ENCODE peak calls at places on chromosomes 7 and 10, in eight cellular contexts. M is uterus; B is CD8-positive, alpha-beta T cell; L is endodermal cell; W is CD4-positive, alpha-beta memory T cell; S is Panc1; G is CD8-positive, alpha-beta memory T cell; I is small intestine. X is an unnamed sample. For H3K36me3 and H3K27me3, the result is how much of the 10 kb centered on the place peaks cover.

GRCh38 chr7:2800923-2801682 is 43.0 kb downstream of the GNA12 start:
- DNase-seq in S (no peak), M (peak), G (no peak), L (no peak), W (peak), I (peak), B (no peak), X (no peak)

GRCh38 chr10:86107131-86107530 is 259.5 kb downstream of the GRID1 start:
- DNase-seq in W (no peak), G (no peak), I (peak), S (no peak), L (peak), B (no peak), M (no peak), X (no peak)

GRCh38 chr10:70748305-70748704 is 36.9 kb downstream of the TBATA start:
- DNase-seq in M (no peak), I (no peak), B (no peak), G (no peak), S (no peak), L (no peak), W (no peak), X (no peak)

GRCh38 chr7:87218941-87219544 is 489 bp downstream of the TMEM243 start:
- DNase-seq in B (peak), L (peak), I (peak), G (peak), S (no peak), M (peak), W (peak), X (peak)

GRCh38 chr10:9305018-9305655 is 1250.6 kb downstream of the GATA3 start:
- DNase-seq in L (no peak), I (no peak), S (no peak), W (peak), B (no peak), M (no peak), G (no peak), X (no peak)

GRCh38 chr10:88118769-88119559 is 255.5 kb downstream of the PTEN start:
- DNase-seq in M (no peak), W (no peak), B (no peak), I (no peak), S (no peak), G (no peak), L (no peak), X (no peak)

GRCh38 chr10:42987575-42987974 is 89.3 kb upstream of the RET start:
- DNase-seq in W (no peak), G (no peak), L (no peak), S (no peak), I (no peak), M (no peak), B (no peak), X (peak)

GRCh38 chr10:74683067-74683466 is 143.3 kb upstream of the KAT6B start:
- DNase-seq in G (no peak), W (no peak), B (no peak), L (no peak), I (no peak), M (no peak), S (no peak), X (no peak)

GRCh38 chr7:8214162-8214897 is 47.6 kb downstream of the ICA1 start:
- DNase-seq in I (no peak), S (peak), M (peak), W (no peak), B (no peak), L (no peak), G (no peak), X (no peak)

GRCh38 chr7:92856436-92856835 is 20.1 kb upstream of the CDK6 start:
- DNase-seq in L (no peak), I (no peak), S (no peak), M (no peak), W (no peak), G (no peak), B (no peak), X (no peak)

GRCh38 chr7:27424231-27424630 is 181.6 kb downstream of the EVX1 start:
- DNase-seq in W (no peak), G (no peak), B (no peak), L (no peak), S (no peak), I (peak), M (no peak), X (no peak)

GRCh38 chr10:125448596-125448995 is 234.4 kb downstream of the TEX36 start:
- DNase-seq in S (no peak), L (peak), M (no peak), B (no peak), W (no peak), I (peak), G (no peak), X (peak)

GRCh38 chr7:129401968-129402860 is 32.0 kb upstream of the STRIP2 start:
- DNase-seq in I (no peak), S (peak), B (no peak), L (peak), G (no peak), M (no peak), W (no peak), X (peak)

GRCh38 chr7:21548491-21548890 is 5.7 kb downstream of the DNAH11 start:
- DNase-seq in G (no peak), I (no peak), M (no peak), W (no peak), L (no peak), S (no peak), B (no peak), X (no peak)

GRCh38 chr7:151093748-151094147 is 7.5 kb downstream of the AGAP3 start:
- DNase-seq in M (no peak), W (no peak), L (no peak), I (no peak), S (no peak), B (no peak), G (no peak), X (no peak)

GRCh38 chr10:12534824-12535223 is 185.5 kb downstream of the CAMK1D start:
- DNase-seq in W (no peak), G (no peak), S (no peak), I (no peak), B (no peak), M (no peak), L (peak), X (no peak)

GRCh38 chr7:117762055-117762454 is 111.2 kb downstream of the CTTNBP2 start:
- DNase-seq in I (no peak), B (no peak), L (no peak), G (no peak), W (no peak), S (no peak), M (no peak), X (no peak)

GRCh38 chr7:148856891-148857290 is 27.2 kb downstream of the EZH2 start:
- DNase-seq in G (no peak), S (no peak), L (no peak), M (no peak), I (no peak), B (no peak), W (no peak), X (no peak)

GRCh38 chr7:130421685-130422084 is 19.1 kb downstream of the CEP41 start:
- DNase-seq in I (no peak), W (no peak), L (no peak), S (no peak), M (no peak), G (no peak), B (no peak), X (no peak)

GRCh38 chr10:5096108-5096507 is 1.9 kb downstream of the AKR1C3 start:
- DNase-seq in I (peak), L (no peak), S (no peak), M (no peak), W (no peak), G (no peak), B (no peak), X (no peak)

GRCh38 chr10:130021373-130021950 is 57.4 kb upstream of the EBF3 start:
- DNase-seq in G (no peak), S (no peak), B (no peak), L (no peak), M (no peak), W (no peak), I (no peak), X (no peak)

GRCh38 chr7:129076886-129077285 is 22.0 kb upstream of the TNPO3 start:
- DNase-seq in I (no peak), M (no peak), W (no peak), B (no peak), S (no peak), G (no peak), L (no peak), X (no peak)

GRCh38 chr7:114923403-114923713 is 1.5 kb downstream of the MDFIC start:
- DNase-seq in S (no peak), M (no peak), L (no peak), W (no peak), B (no peak), I (no peak), G (no peak), X (no peak)

GRCh38 chr7:114924066-114924712 is 2.3 kb downstream of the MDFIC start:
- DNase-seq in G (no peak), L (no peak), S (no peak), B (no peak), M (no peak), I (peak), W (no peak), X (no peak)

GRCh38 chr7:114922151-114922651 is 307 bp downstream of the MDFIC start:
- DNase-seq in G (peak), I (peak), B (peak), W (peak), L (peak), M (peak), S (no peak), X (peak)

GRCh38 chr7:114921636-114922150 is at the start of gene MDFIC:
- DNase-seq in I (no peak), L (no peak), B (no peak), S (no peak), W (peak), G (peak), M (peak), X (peak)

GRCh38 chr7:114922652-114923402 is 933 bp downstream of the MDFIC start:
- DNase-seq in S (peak), B (peak), W (peak), L (peak), M (peak), G (peak), I (peak), X (peak)
- H3K4me3 ChIP-seq in S (peak), B (peak), W (peak), L (peak), M (peak), G (peak), I (peak), X (peak)

GRCh38 chr7:76346097-76346496 is 12.7 kb downstream of the YWHAG start:
- DNase-seq in W (no peak), S (no peak), I (peak), G (no peak), B (no peak), M (no peak), L (no peak), X (no peak)

GRCh38 chr7:76342222-76342621 is 16.6 kb downstream of the YWHAG start:
- DNase-seq in G (no peak), L (no peak), W (no peak), S (no peak), B (no peak), M (no peak), I (no peak), X (no peak)

GRCh38 chr7:76346778-76347177 is 12.0 kb downstream of the YWHAG start:
- DNase-seq in G (no peak), M (no peak), S (no peak), B (no peak), W (no peak), L (no peak), I (no peak), X (no peak)

GRCh38 chr7:76343294-76343930 is 15.4 kb downstream of the YWHAG start:
- DNase-seq in G (no peak), B (no peak), I (no peak), L (no peak), W (no peak), S (no peak), M (no peak), X (no peak)

GRCh38 chr7:76343931-76344321 is 14.9 kb downstream of the YWHAG start:
- DNase-seq in I (no peak), G (no peak), B (no peak), L (no peak), M (no peak), W (no peak), S (no peak), X (no peak)
- H3K36me3 ChIP-seq in I (under half), G (under half), B (under half), L (half or more), M (under half), W (under half), S (under half), X (under half)

DNA sequence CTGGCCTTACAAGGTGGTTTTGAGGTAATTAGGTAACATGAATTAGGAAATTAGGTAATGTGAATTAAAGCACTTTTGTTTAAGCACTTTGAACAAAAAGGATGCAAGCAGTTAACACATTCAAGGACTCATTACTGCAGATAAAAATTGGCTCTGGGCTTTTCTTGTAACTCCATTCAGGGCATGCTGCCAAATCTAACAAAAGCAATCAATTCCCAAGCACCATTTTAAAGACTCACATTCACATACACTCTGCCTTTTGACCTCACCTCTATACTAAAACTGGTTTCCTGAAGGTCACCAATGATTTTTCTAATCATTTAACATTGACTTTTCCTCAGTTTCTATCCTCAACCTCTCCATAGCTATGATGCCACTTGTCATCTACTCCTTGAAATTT is 251.2 kb upstream of the RHOBTB1 start:
- DNase-seq in M (no peak), S (no peak), W (no peak), G (no peak), I (no peak), B (no peak), L (no peak), X (no peak)
- H3K27me3 ChIP-seq in M (under half), S (under half), W (under half), G (under half), I (under half), B (under half), L (under half), X (under half)

GRCh38 chr10:72090326-72090725 is 2.0 kb upstream of the SPOCK2 start:
- DNase-seq in M (no peak), B (no peak), W (no peak), I (no peak), S (no peak), L (no peak), G (no peak), X (no peak)

GRCh38 chr10:72089618-72090017 is 1.3 kb upstream of the SPOCK2 start:
- DNase-seq in W (peak), S (no peak), L (no peak), G (no peak), M (no peak), B (no peak), I (peak), X (no peak)

GRCh38 chr10:72087392-72087968 is 871 bp downstream of the SPOCK2 start:
- DNase-seq in W (peak), G (no peak), M (no peak), L (peak), I (no peak), B (peak), S (no peak), X (peak)

GRCh38 chr10:72087969-72088878 is at the start of gene SPOCK2:
- DNase-seq in W (peak), L (peak), G (peak), I (peak), B (peak), M (no peak), S (no peak), X (peak)

GRCh38 chr10:72088879-72089585 is 681 bp upstream of the SPOCK2 start:
- DNase-seq in S (no peak), W (no peak), B (peak), M (no peak), I (no peak), G (peak), L (peak), X (peak)
- H3K4me3 ChIP-seq in S (no peak), W (peak), B (peak), M (no peak), I (no peak), G (peak), L (peak), X (peak)

DNA sequence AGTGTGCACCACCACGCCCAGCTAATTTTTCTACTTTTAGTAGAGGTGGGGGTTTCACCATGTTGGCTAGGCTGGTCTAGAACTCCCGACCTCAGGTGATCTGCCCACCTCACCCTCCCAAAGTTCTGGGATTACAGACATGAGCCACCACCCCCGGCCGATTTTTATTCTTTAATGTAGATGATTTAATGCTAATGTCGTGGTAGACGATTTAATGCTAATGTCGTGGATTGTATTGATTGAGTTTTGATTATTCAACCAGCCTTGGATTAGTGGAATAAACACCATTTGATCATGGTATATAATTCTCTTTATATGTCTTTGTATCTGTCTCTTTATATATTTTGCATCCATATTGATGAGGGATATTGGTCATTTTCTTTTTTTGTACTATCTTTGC is 52.6 kb downstream of the OGDH start:
- DNase-seq in B (no peak), M (no peak), I (no peak), L (no peak), S (no peak), G (no peak), W (no peak), X (no peak)
- H3K36me3 ChIP-seq in B (under half), M (under half), I (under half), L (under half), S (under half), G (under half), W (under half), X (under half)

DNA sequence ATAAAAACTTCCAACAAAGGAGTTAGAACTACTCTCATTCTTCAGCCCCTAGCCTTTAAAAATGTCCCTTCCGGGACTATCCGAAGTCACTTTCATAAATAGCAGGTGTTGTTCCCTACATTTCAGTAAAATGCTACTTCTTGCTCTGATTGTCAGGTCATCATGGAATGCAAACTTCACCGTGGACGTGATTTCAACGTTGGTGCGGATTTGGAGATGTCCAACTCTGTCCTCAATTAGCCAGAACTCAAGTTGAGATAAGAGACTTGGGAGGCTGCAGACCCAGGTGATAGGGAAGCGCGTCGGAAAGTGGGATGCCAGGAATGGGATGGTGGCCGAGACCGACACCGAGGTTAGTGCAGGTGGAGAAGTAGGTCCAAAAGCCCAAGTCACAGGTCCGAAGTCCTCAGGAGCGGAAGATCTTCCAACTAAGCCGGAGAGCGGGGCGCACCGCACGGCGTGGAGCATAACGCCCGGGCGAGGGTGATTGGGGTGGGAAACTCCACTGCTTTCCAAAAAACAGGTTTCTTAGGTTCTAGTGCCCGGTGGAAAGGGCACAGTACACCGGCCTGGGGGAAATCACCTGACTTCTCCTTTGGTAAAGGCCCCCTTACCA is 11.5 kb upstream of the SPAG6 start:
- DNase-seq in L (no peak), W (no peak), M (no peak), S (no peak), I (no peak), G (no peak), B (no peak), X (peak)
- H3K27me3 ChIP-seq in L (half or more), W (under half), M (under half), S (under half), I (under half), G (under half), B (under half), X (half or more)

DNA sequence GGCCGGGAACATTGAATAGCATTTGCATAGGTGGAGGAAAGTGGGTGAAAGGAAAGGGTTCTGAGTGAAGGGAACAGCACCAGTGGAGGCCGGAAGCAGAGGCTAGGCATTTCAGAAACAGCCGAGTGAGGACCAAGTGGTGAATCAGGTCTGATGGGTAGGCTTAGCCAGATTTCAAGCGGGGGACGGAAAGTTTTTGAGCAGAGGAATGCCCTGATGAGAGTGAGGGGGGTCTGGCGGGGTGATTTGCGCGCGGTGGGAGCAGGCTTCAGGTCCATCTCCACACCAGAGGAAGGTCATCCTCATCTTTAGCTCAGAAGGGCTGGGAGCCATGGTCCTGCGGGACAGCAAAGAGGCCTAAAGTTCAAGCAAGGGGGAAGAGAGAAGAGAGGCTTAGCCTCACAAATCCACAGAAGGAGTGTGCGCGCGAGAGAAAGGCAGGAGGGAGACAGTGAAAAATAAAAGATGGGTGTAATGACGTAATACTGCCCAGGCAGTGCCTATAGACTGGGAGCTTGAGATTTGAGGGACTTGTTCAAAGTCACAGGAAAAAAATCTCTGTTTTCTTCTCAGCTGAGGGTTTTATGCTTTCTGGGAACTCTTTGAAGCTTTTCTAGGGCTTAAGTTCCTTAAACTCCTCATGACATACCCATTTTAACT is 1.0 kb upstream of the DENND2A start:
- DNase-seq in L (no peak), S (no peak), G (no peak), W (no peak), I (no peak), M (no peak), B (no peak), X (peak)
- H3K4me3 ChIP-seq in L (peak), S (no peak), G (no peak), W (no peak), I (no peak), M (peak), B (no peak), X (peak)